ENCODE peak calls at places on chromosome 17, in six cellular contexts. O, S, J, D, U and L are unnamed samples.

GRCh38 chr17:72158895-72159885 is 38.4 kb downstream of the SOX9 start:
- DNase-seq in O (no peak), S (no peak), J (peak), D (no peak), U (no peak), L (peak)

GRCh38 chr17:54678158-54678557 is 222.5 kb upstream of the TOM1L1 start:
- DNase-seq in O (no peak), S (no peak), J (no peak), D (no peak), U (no peak), L (no peak)

GRCh38 chr17:79024901-79025737 is 1.1 kb downstream of the C1QTNF1 start:
- DNase-seq in O (peak), S (no peak), J (no peak), D (no peak), U (no peak), L (no peak)

GRCh38 chr17:49053171-49053829 is 56.1 kb downstream of the IGF2BP1 start:
- DNase-seq in O (no peak), S (peak), J (no peak), D (no peak), U (no peak), L (peak)

GRCh38 chr17:74737299-74738050 is 419 bp downstream of the RAB37 start:
- DNase-seq in O (peak), S (peak), J (no peak), D (no peak), U (no peak), L (peak)

GRCh38 chr17:74635418-74635817 is 11.9 kb upstream of the CD300E start:
- DNase-seq in O (no peak), S (no peak), J (no peak), D (peak), U (no peak), L (no peak)

GRCh38 chr17:57652811-57653210 is 92.3 kb downstream of the CCDC182 start:
- DNase-seq in O (no peak), S (no peak), J (no peak), D (no peak), U (no peak), L (no peak)

GRCh38 chr17:5249615-5250014 is 15.0 kb upstream of the SCIMP start:
- DNase-seq in O (peak), S (peak), J (peak), D (peak), U (peak), L (peak)

GRCh38 chr17:28567604-28568003 is 3.7 kb downstream of the PIGS start:
- DNase-seq in O (no peak), S (no peak), J (no peak), D (no peak), U (no peak), L (no peak)

GRCh38 chr17:65472602-65473001 is 88.8 kb downstream of the AXIN2 start:
- DNase-seq in O (no peak), S (no peak), J (no peak), D (no peak), U (peak), L (no peak)

GRCh38 chr17:39118674-39119419 is 32.6 kb downstream of the PLXDC1 start:
- DNase-seq in O (no peak), S (no peak), J (no peak), D (no peak), U (no peak), L (no peak)

GRCh38 chr17:44965491-44966234 is 2.4 kb downstream of the C1QL1 start:
- DNase-seq in O (no peak), S (no peak), J (no peak), D (no peak), U (no peak), L (no peak)

GRCh38 chr17:77632619-77633018 is 325.9 kb upstream of the TNRC6C start:
- DNase-seq in O (no peak), S (no peak), J (no peak), D (no peak), U (no peak), L (no peak)

GRCh38 chr17:57092171-57092570 is 7.1 kb downstream of the AKAP1 start:
- DNase-seq in O (no peak), S (no peak), J (peak), D (no peak), U (no peak), L (no peak)

GRCh38 chr17:62995377-62995885 is 29.4 kb downstream of the TANC2 start:
- DNase-seq in O (peak), S (no peak), J (peak), D (peak), U (peak), L (no peak)

GRCh38 chr17:74631468-74632195 is 8.1 kb upstream of the CD300E start:
- DNase-seq in O (peak), S (no peak), J (no peak), D (no peak), U (no peak), L (no peak)

GRCh38 chr17:65407017-65407416 is 154.4 kb downstream of the AXIN2 start:
- DNase-seq in O (no peak), S (no peak), J (no peak), D (no peak), U (no peak), L (no peak)

GRCh38 chr17:15966183-15966878 is 21.4 kb downstream of the ADORA2B start:
- DNase-seq in O (peak), S (peak), J (peak), D (peak), U (peak), L (peak)

GRCh38 chr17:69733171-69734014 is 318.9 kb downstream of the MAP2K6 start:
- DNase-seq in O (peak), S (no peak), J (peak), D (no peak), U (peak), L (no peak)

GRCh38 chr17:32142857-32143524 is 689 bp downstream of the RHOT1 start:
- DNase-seq in O (peak), S (peak), J (peak), D (peak), U (peak), L (peak)

GRCh38 chr17:77465358-77466041 is 324.7 kb downstream of the SEC14L1 start:
- DNase-seq in O (peak), S (peak), J (peak), D (no peak), U (no peak), L (peak)

GRCh38 chr17:56833023-56833811 is 503 bp downstream of the C17orf67 start:
- DNase-seq in O (peak), S (peak), J (peak), D (peak), U (peak), L (peak)

GRCh38 chr17:36921131-36921851 is 16.0 kb upstream of the LHX1 start:
- DNase-seq in O (peak), S (peak), J (peak), D (no peak), U (peak), L (peak)

GRCh38 chr17:77354721-77355455 is 214.1 kb downstream of the SEC14L1 start:
- DNase-seq in O (peak), S (no peak), J (peak), D (no peak), U (peak), L (peak)

GRCh38 chr17:27323538-27324212 is 29.8 kb downstream of the WSB1 start:
- DNase-seq in O (peak), S (peak), J (peak), D (no peak), U (peak), L (peak)

GRCh38 chr17:28475151-28475900 is 1.9 kb downstream of the SLC13A2 start:
- DNase-seq in O (peak), S (no peak), J (no peak), D (no peak), U (no peak), L (peak)

GRCh38 chr17:81422776-81423697 is 27.8 kb downstream of the BAHCC1 start:
- DNase-seq in O (peak), S (no peak), J (peak), D (no peak), U (peak), L (peak)

GRCh38 chr17:82875418-82875856 is 35.6 kb upstream of the ZNF750 start:
- DNase-seq in O (no peak), S (peak), J (no peak), D (no peak), U (peak), L (peak)

GRCh38 chr17:31596382-31597323 is 205.2 kb downstream of the RAB11FIP4 start:
- DNase-seq in O (peak), S (no peak), J (peak), D (no peak), U (peak), L (peak)

GRCh38 chr17:82403662-82404660 is 14.2 kb upstream of the HEXD start:
- DNase-seq in O (no peak), S (no peak), J (no peak), D (no peak), U (no peak), L (no peak)

GRCh38 chr17:30093463-30094147 is 23.0 kb upstream of the NSRP1 start:
- DNase-seq in O (peak), S (peak), J (peak), D (peak), U (peak), L (peak)

GRCh38 chr17:79843917-79844815 is 4.9 kb upstream of the CBX4 start:
- DNase-seq in O (peak), S (peak), J (peak), D (no peak), U (no peak), L (peak)

GRCh38 chr17:42617956-42618431 is 8.5 kb downstream of the TUBG1 start:
- DNase-seq in O (no peak), S (peak), J (no peak), D (no peak), U (no peak), L (no peak)

DNA sequence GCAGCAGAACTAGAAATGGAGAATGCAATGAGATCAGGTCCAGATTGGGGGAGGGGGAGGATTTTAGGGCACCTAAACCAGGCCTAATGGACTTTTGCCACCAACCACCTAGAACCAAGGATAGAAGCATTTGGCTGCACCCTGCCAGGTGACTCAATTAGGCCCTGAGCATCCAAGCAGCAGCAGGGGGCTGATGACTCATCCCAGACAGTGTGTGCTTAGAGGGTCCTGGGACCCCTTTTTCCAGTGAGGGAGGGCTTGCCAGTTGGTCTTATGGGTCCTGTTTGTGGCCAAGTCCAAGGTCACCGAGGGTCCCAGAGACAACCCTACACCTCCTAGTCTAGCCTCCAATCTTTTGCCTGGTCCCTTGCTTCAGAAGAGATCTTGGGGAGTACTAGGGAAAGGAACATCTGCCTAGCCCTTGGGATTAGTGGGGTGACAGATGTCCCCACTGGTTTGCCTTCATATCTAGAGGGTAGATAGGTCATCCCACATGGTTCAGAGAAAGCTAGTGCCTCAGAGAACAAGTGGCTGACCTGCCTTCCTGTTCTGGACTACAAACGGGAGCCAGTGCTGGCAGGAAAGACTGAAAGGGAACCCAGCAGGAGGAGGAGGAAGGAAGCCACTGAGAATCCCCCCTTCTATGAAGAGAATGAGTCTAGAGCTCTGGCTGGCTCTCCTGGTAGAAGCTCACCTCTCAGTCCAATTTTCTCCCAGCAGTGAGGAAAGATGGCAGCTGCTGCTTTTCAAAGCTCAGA is 1.6 kb upstream of the TBKBP1 start:
- DNase-seq in O (no peak), S (no peak), J (no peak), D (no peak), U (no peak), L (peak)
- H2BK120ac ChIP-seq in O (no peak), S (no peak), J (no peak), D (no peak), U (no peak), L (no peak)

DNA sequence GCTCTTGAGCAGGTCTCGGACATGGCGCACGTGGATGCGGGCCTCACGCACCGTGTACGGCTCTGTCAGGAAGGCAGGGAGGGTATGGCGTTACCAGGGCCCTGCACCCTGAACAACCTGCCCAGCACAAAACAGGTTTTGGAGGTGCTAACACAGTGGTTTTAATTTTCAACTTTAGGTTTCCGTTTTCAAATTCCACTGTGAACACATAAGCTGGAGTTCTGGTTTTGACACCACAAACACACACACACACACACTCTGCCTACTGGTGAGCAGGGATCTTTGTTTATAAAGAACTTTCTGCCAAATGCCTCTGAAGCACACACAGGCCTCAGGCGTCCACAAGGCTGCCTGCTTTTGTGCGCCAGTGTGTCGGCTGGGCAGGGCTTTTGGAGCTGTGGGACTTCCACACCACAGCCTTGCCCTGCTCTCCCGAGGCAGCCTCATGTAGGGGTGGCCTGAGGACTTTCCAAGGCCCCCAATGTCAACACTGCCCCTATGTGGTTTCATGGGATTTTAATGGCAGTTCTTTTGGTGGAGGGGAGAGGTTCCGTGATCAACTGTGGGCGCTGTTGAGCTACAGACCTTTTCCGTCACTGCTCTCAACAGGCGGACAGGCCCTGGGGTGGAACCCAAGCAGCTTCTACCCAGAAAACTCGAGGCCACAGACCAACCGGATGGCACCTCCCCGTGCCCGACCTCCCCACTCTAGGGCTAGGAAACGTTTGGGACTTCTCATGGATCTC is 9.4 kb downstream of the CLUH start:
- DNase-seq in O (no peak), S (no peak), J (no peak), D (no peak), U (no peak), L (no peak)
- H3K14ac ChIP-seq in O (no peak), S (no peak), J (no peak), D (no peak), U (no peak), L (no peak)

DNA sequence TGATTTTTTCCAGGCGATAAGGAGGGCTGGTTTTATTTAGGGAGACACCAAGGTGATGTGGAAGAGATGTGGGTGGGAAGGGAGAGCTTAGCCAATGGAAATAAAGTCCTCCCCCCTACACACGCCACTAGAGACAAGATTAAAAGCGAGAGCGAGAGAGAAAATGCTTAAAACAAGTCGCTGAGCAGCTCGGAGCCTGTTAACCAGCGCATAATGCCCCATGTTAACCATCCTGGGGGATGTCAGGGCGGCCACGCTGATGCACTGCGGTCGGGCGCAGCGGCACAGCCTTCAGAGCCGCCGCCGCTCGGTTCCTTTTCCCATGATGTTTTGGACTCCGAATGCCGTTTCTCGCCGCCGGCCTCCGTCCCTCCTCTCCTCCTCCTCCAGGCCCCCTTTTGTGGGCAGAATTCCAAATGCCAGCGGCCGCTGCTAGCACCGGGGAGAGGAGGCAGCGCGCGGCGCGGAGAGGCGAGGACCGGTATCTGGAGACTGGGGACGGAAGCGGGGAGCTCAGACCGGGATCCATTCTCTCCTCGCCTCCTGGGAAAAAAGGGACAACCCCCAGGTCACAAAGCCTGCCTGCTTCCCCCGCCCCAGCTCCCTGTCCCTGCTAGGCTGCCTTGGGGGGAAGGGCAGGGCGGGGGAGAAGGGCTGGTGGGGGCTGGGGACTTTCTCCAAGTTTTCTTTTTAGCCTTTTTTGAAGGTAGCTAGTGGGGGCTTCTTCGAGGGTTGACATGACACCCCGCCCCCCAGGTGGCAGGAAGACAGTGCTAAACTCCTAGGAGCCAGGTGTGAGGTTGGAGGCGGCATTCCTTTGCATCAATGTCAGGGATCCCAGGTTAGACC is 98.1 kb upstream of the CCL2 start:
- DNase-seq in O (no peak), S (peak), J (no peak), D (peak), U (no peak), L (no peak)
- H2BK120ac ChIP-seq in O (no peak), S (peak), J (no peak), D (no peak), U (no peak), L (no peak)

GRCh38 chr17:66865151-66865550 is 30.2 kb downstream of the CACNG5 start:
- DNase-seq in O (no peak), S (no peak), J (peak), D (no peak), U (no peak), L (no peak)
- H3K14ac ChIP-seq in O (no peak), S (no peak), J (no peak), D (no peak), U (no peak), L (no peak)